ENCODE peak calls at places on chromosomes 7 and 10, in four cellular contexts. J is upper lobe of right lung, M is DMS153, Q is cardiac muscle cell. Z is an unnamed sample.

GRCh38 chr7:44066494-44067063 is 1.2 kb upstream of the PGAM2 start:
- DNase-seq in J (peak), M (no peak), Q (no peak), Z (no peak)

GRCh38 chr10:30368065-30368718 is 19.1 kb upstream of the MTPAP start:
- DNase-seq in J (no peak), M (no peak), Q (peak), Z (no peak)

GRCh38 chr10:71218046-71218832 is 5.9 kb downstream of the UNC5B start:
- DNase-seq in J (peak), M (peak), Q (no peak), Z (peak)

GRCh38 chr7:54782829-54783228 is 23.8 kb upstream of the SEC61G start:
- DNase-seq in J (no peak), M (no peak), Q (no peak), Z (no peak)

GRCh38 chr7:99829520-99830160 is 1.8 kb downstream of the CYP3A43 start:
- DNase-seq in J (no peak), M (no peak), Q (no peak), Z (no peak)

GRCh38 chr10:85607296-85607695 is 759.3 kb downstream of the GRID1 start:
- DNase-seq in J (no peak), M (no peak), Q (no peak), Z (no peak)

GRCh38 chr10:43137701-43137970 is 609 bp upstream of the CSGALNACT2 start:
- DNase-seq in J (peak), M (no peak), Q (peak), Z (no peak)

GRCh38 chr10:64316416-64316815 is 795.2 kb downstream of the REEP3 start:
- DNase-seq in J (no peak), M (no peak), Q (no peak), Z (no peak)

GRCh38 chr7:43648725-43649406 is 66.0 kb downstream of the STK17A start:
- DNase-seq in J (no peak), M (peak), Q (peak), Z (no peak)

GRCh38 chr10:71978476-71978875 is 14.3 kb downstream of the CHST3 start:
- DNase-seq in J (no peak), M (no peak), Q (no peak), Z (no peak)

GRCh38 chr7:134639683-134640279 is 6.9 kb upstream of the BPGM start:
- DNase-seq in J (no peak), M (no peak), Q (no peak), Z (no peak)

GRCh38 chr7:17054836-17055235 is 173.1 kb upstream of the AGR3 start:
- DNase-seq in J (no peak), M (no peak), Q (no peak), Z (no peak)

GRCh38 chr10:100970914-100971811 is 1.9 kb downstream of the SEMA4G start:
- DNase-seq in J (no peak), M (no peak), Q (no peak), Z (no peak)

GRCh38 chr7:80942261-80943041 is 23.6 kb upstream of the SEMA3C start:
- DNase-seq in J (no peak), M (no peak), Q (peak), Z (no peak)

Z was measured in NCI-H2029 treated with DMSO at 0.1 percent for 48 hours.